ENCODE peak calls at places on chromosomes 13 and 19, in ten cellular contexts. Z is HCT116, O is upper lobe of left lung, V is GM12878, G is H1, J is spleen, M is suprapubic skin, N is vagina, Y is breast epithelium, X is stomach. I is an unnamed sample.

GRCh38 chr13:43368003-43368402 is 344.6 kb downstream of the DNAJC15 start:
- DNase-seq in Z (no peak), O (no peak), V (no peak), G (no peak), J (no peak), M (no peak), N (no peak), Y (no peak), X (no peak), I (no peak)

GRCh38 chr19:13024958-13025653 is 29.8 kb downstream of the NFIX start:
- DNase-seq in Z (no peak), O (peak; percentile 62), V (no peak), G (peak; percentile 72), J (no peak), M (no peak), N (no peak), Y (no peak), X (no peak), I (peak; percentile 50)

GRCh38 chr13:42667638-42668037 is 93.7 kb downstream of the TNFSF11 start:
- DNase-seq in Z (no peak), O (no peak), V (no peak), G (no peak), J (no peak), M (no peak), N (no peak), Y (no peak), X (no peak), I (no peak)

GRCh38 chr13:42996584-42996983 is 4.5 kb upstream of the EPSTI1 start:
- DNase-seq in Z (peak; percentile 46), O (no peak), V (no peak), G (no peak), J (no peak), M (no peak), N (no peak), Y (no peak), X (no peak), I (no peak)

GRCh38 chr13:79782541-79783216 is 301.7 kb downstream of the NDFIP2 start:
- DNase-seq in Z (no peak), O (peak; percentile 47), V (no peak), G (peak; percentile 66), J (peak; percentile 74), M (no peak), N (no peak), Y (no peak), X (peak; percentile 46), I (no peak)

GRCh38 chr13:69970521-69970920 is 137.1 kb upstream of the ATXN8OS start:
- DNase-seq in Z (no peak), O (no peak), V (no peak), G (no peak), J (no peak), M (no peak), N (no peak), Y (no peak), X (no peak), I (no peak)

GRCh38 chr19:10862561-10863106 is 8.7 kb upstream of the CARM1 start:
- DNase-seq in Z (no peak), O (no peak), V (no peak), G (no peak), J (no peak), M (no peak), N (no peak), Y (no peak), X (no peak), I (no peak)

GRCh38 chr19:39927076-39927475 is 7.4 kb downstream of the FCGBP start:
- DNase-seq in Z (no peak), O (no peak), V (no peak), G (no peak), J (no peak), M (peak; percentile 73), N (no peak), Y (no peak), X (peak; percentile 22), I (no peak)

GRCh38 chr19:3507371-3508120 is 1.4 kb downstream of the FZR1 start:
- DNase-seq in Z (no peak), O (no peak), V (no peak), G (peak; percentile 75), J (peak; percentile 79), M (no peak), N (no peak), Y (no peak), X (peak; percentile 35), I (peak; percentile 46)

GRCh38 chr19:7622933-7623685 is 6.2 kb downstream of the XAB2 start:
- DNase-seq in Z (no peak), O (no peak), V (no peak), G (peak; percentile 78), J (no peak), M (no peak), N (no peak), Y (no peak), X (no peak), I (no peak)

GRCh38 chr19:50851620-50852019 is 3.1 kb upstream of the KLK3 start:
- DNase-seq in Z (no peak), O (no peak), V (no peak), G (no peak), J (no peak), M (no peak), N (no peak), Y (no peak), X (no peak), I (no peak)

GRCh38 chr19:18708452-18709231 is 25.2 kb downstream of the CRTC1 start:
- DNase-seq in Z (no peak), O (no peak), V (no peak), G (no peak), J (no peak), M (no peak), N (no peak), Y (no peak), X (peak; percentile 56), I (no peak)

GRCh38 chr13:41909524-41909923 is 51.4 kb downstream of the VWA8 start:
- DNase-seq in Z (no peak), O (no peak), V (no peak), G (no peak), J (no peak), M (no peak), N (no peak), Y (no peak), X (no peak), I (no peak)

GRCh38 chr19:20167020-20167644 is at the start of gene ZNF486:
- DNase-seq in Z (no peak), O (peak; percentile 97), V (no peak), G (peak; percentile 95), J (peak; percentile 93), M (peak; percentile 99), N (peak; percentile 97), Y (peak; percentile 99), X (peak; percentile 97), I (peak; percentile 95)
- TF ChIP-seq POLR2AphosphoS5 in Z (no peak), O (peak; percentile 76), V (no peak), G (peak; percentile 92), J (peak; percentile 91), M (no peak), N (peak; percentile 87), Y (peak; percentile 71), X (peak; percentile 58), I (peak; percentile 76)

GRCh38 chr19:30059741-30060140 is 117.7 kb downstream of the URI1 start:
- DNase-seq in Z (no peak), O (no peak), V (no peak), G (no peak), J (peak; percentile 34), M (peak; percentile 55), N (no peak), Y (no peak), X (no peak), I (no peak)
- H3K4me3 ChIP-seq in Z (no peak overlapping the region), O (no peak overlapping the region), V (no peak overlapping the region), G (no peak overlapping the region), J (no peak overlapping the region), M (no peak overlapping the region), N (no peak overlapping the region), Y (no peak overlapping the region), X (no peak overlapping the region), I (no peak overlapping the region)

GRCh38 chr19:2427323-2428026 is at the start of gene TIMM13:
- DNase-seq in Z (peak; percentile 88), O (peak; percentile 96), V (peak; percentile 84), G (peak; percentile 99), J (peak; percentile 98), M (peak; percentile 99), N (peak; percentile 96), Y (peak; percentile 97), X (peak; percentile 97), I (peak; percentile 97)

GRCh38 chr19:2429917-2430570 is 2.7 kb upstream of the TIMM13 start:
- DNase-seq in Z (no peak), O (no peak), V (no peak), G (no peak), J (peak; percentile 74), M (no peak), N (no peak), Y (no peak), X (no peak), I (no peak)

GRCh38 chr19:2426661-2427322 is 594 bp downstream of the TIMM13 start:
- DNase-seq in Z (peak; percentile 16), O (peak; percentile 37), V (no peak), G (peak; percentile 79), J (peak; percentile 88), M (no peak), N (no peak), Y (no peak), X (peak; percentile 41), I (peak; percentile 53)

GRCh38 chr19:2428756-2429711 is 1.6 kb upstream of the TIMM13 start:
- DNase-seq in Z (no peak), O (no peak), V (no peak), G (no peak), J (peak; percentile 75), M (no peak), N (no peak), Y (no peak), X (no peak), I (no peak)

GRCh38 chr19:2428027-2428690 is 773 bp upstream of the TIMM13 start:
- DNase-seq in Z (no peak), O (no peak), V (no peak), G (peak; percentile 71), J (peak; percentile 85), M (no peak), N (no peak), Y (no peak), X (peak; percentile 41), I (peak; percentile 39)
- TF ChIP-seq POLR2A in Z (no peak), O (no peak), V (peak; percentile 33), G (no peak), J (no peak), M (no peak), N (no peak), Y (no peak), X (no peak), I (no peak)

DNA sequence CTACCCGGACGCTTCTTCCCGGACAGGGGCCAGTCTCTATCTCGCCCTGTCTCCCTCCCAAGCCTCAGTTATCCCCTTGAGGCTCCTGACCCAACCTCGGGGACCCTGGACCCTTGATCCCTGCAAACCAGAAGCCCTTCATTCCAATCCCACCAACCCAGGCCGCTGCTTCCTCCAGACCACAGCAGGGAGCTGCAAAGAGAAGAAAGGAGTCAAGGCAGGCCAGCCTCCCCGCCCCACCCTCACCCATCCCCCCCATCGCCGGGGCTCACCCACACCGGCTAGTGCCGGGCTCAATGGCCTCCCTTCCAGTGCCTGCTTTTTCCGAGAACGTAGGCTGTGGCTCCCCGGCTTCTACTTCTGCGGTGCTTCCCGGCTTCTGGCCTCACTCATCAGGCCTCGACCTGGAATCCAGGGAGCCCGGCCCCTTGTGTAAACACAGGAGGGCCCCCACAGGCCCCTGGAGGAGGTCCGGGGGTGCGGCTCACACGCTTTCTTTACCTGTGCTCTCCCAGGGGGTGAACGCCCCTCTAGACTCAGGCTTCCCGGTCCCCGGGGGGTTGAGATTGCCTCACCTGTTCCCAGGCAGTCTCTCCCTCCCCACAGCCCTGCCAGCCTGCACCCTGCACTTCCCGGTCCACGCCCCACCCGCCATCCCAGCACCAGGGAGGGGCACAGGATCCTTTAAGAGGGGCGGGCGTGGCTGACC is at the start of gene FAM83E:
- DNase-seq in Z (no peak), O (peak; percentile 95), V (no peak), G (peak; percentile 86), J (peak; percentile 77), M (no peak), N (no peak), Y (no peak), X (peak; percentile 90), I (peak; percentile 96)
- TF ChIP-seq POLR2AphosphoS5 in Z (peak; percentile 69), O (peak; percentile 67), V (no peak), G (peak; percentile 88), J (peak; percentile 29), M (no peak), N (peak; percentile 52), Y (no peak), X (peak; percentile 57), I (peak; percentile 81)